ENCODE peak calls at places on chromosomes 2 and 18, in four cellular contexts. H, C, V and A are unnamed samples.

GRCh38 chr2:8681786-8682692 is at the start of gene ID2:
- DNase-seq in H (peak; percentile 100), C (peak; percentile 100), V (peak; percentile 100), A (peak; percentile 99)

GRCh38 chr2:107407974-107408373 is 418.7 kb upstream of the RGPD4 start:
- DNase-seq in H (no peak), C (no peak), V (no peak), A (no peak)

GRCh38 chr2:217125004-217125403 is 265.1 kb upstream of the TNP1 start:
- DNase-seq in H (no peak), C (no peak), V (no peak), A (no peak)

GRCh38 chr18:61972389-61973264 is 79.8 kb upstream of the RNF152 start:
- DNase-seq in H (no peak), C (no peak), V (no peak), A (no peak)

GRCh38 chr2:219476605-219477578 is 21.8 kb upstream of the GMPPA start:
- DNase-seq in H (no peak), C (no peak), V (no peak), A (no peak)

GRCh38 chr2:230814616-230815015 is 50.1 kb upstream of the ITM2C start:
- DNase-seq in H (no peak), C (no peak), V (no peak), A (no peak)

GRCh38 chr2:55364189-55365055 is 55.2 kb downstream of the CCDC88A start:
- DNase-seq in H (no peak), C (no peak), V (peak; percentile 74), A (no peak)

GRCh38 chr2:127072970-127073369 is 34.0 kb downstream of the BIN1 start:
- DNase-seq in H (no peak), C (no peak), V (no peak), A (no peak)

GRCh38 chr2:146576301-146576700 is 1268.5 kb upstream of the ACVR2A start:
- DNase-seq in H (no peak), C (no peak), V (no peak), A (no peak)

GRCh38 chr2:10810175-10811161 is 2.1 kb downstream of the PDIA6 start:
- DNase-seq in H (no peak), C (no peak), V (no peak), A (no peak)

GRCh38 chr2:231102772-231103171 is 22.1 kb downstream of the HTR2B start:
- DNase-seq in H (no peak), C (no peak), V (no peak), A (no peak)

GRCh38 chr2:233819884-233820765 is 34.2 kb downstream of the HJURP start:
- DNase-seq in H (no peak), C (peak; percentile 30), V (peak; percentile 16), A (peak; percentile 58)

GRCh38 chr2:240991378-240992263 is 6.8 kb upstream of the SNED1 start:
- DNase-seq in H (peak; percentile 79), C (peak; percentile 71), V (peak; percentile 96), A (peak; percentile 97)

GRCh38 chr2:225004531-225004930 is 37.7 kb downstream of the DOCK10 start:
- DNase-seq in H (no peak), C (no peak), V (no peak), A (no peak)

GRCh38 chr18:12038082-12038660 is 55.5 kb upstream of the ANKRD62 start:
- DNase-seq in H (peak; percentile 35), C (no peak), V (no peak), A (peak; percentile 71)

GRCh38 chr18:25099838-25100393 is 252.1 kb downstream of the ZNF521 start:
- DNase-seq in H (no peak), C (no peak), V (no peak), A (no peak)

GRCh38 chr2:238139841-238140439 is 1.5 kb downstream of the KLHL30 start:
- DNase-seq in H (no peak), C (no peak), V (no peak), A (no peak)

GRCh38 chr18:8471373-8471772 is 137.9 kb upstream of the RAB12 start:
- DNase-seq in H (no peak), C (no peak), V (no peak), A (no peak)

GRCh38 chr2:182920631-182921056 is 54.2 kb upstream of the FRZB start:
- DNase-seq in H (no peak), C (no peak), V (no peak), A (no peak)

GRCh38 chr2:191366199-191366598 is 121.0 kb downstream of the MYO1B start:
- DNase-seq in H (no peak), C (no peak), V (no peak), A (no peak)

GRCh38 chr2:217105733-217106649 is 246.1 kb upstream of the TNP1 start:
- DNase-seq in H (no peak), C (no peak), V (peak; percentile 27), A (peak; percentile 85)

GRCh38 chr2:195382186-195382585 is 274.8 kb upstream of the SLC39A10 start:
- DNase-seq in H (no peak), C (no peak), V (no peak), A (no peak)

GRCh38 chr2:27866237-27866636 is 23.9 kb downstream of the RBKS start:
- DNase-seq in H (no peak), C (no peak), V (no peak), A (no peak)

GRCh38 chr2:58698610-58699009 is 457.5 kb upstream of the FANCL start:
- DNase-seq in H (no peak), C (no peak), V (no peak), A (no peak)

GRCh38 chr2:216694201-216694825 is 1.0 kb downstream of the IGFBP5 start:
- DNase-seq in H (peak; percentile 67), C (no peak), V (peak; percentile 67), A (peak; percentile 85)

GRCh38 chr2:176826356-176826755 is 386.2 kb upstream of the HNRNPA3 start:
- DNase-seq in H (no peak), C (no peak), V (no peak), A (no peak)

GRCh38 chr2:221570321-221571107 is 1.6 kb downstream of the EPHA4 start:
- DNase-seq in H (peak; percentile 15), C (no peak), V (no peak), A (no peak)

GRCh38 chr18:78192044-78192443 is 787.6 kb upstream of the SALL3 start:
- DNase-seq in H (no peak), C (no peak), V (no peak), A (no peak)

GRCh38 chr2:235492850-235493344 is 946 bp upstream of the AGAP1 start:
- DNase-seq in H (peak; percentile 30), C (no peak), V (no peak), A (no peak)

DNA sequence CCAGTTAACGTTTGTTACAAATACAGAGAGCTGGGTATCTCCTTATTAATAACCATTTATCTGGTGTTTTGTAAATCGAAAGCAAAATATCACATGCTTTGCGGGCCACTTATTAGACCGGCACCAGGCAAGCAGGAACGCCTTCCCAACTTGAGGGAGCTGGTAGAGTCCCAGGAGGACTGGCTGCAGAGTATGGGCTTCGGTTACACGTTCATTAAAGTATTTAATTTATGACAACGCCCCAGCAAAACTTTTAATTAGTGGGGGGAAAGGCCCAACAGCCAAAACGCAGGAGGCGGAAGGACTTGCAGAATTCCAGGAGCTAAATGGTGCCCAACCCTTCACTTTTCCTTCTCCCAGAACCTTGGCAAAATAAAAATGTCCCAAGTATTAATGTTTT is 3.7 kb downstream of the SMAD7 start:
- DNase-seq in H (no peak), C (no peak), V (no peak), A (no peak)
- H3K4me3 ChIP-seq in H (peak overlapping the region; percentile 93), C (peak overlapping the region; percentile 96), V (peak overlapping the region; percentile 98), A (peak overlapping the region; percentile 90)

DNA sequence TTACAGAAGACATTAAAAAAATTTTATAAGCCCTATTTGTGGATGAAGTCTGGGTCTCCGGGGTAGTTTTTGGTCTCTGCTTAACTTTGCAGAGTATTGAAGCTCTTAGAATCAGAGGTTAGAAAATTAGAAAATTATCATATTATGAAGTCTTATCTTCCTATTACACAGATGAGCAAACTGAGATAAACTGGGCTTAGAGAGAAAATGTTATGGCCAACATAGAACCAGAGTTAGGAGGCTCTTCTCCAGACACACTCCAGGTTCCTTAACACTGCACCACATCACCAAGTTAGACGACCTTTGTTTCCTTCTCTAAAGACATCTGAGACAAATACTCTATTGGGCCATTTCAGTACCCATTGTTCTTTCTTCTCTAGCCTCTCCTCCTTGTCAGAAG is 36.7 kb upstream of the NEB start:
- DNase-seq in H (no peak), C (no peak), V (no peak), A (no peak)
- H3K4me3 ChIP-seq in H (no peak overlapping the region), C (no peak overlapping the region), V (no peak overlapping the region), A (no peak overlapping the region)

DNA sequence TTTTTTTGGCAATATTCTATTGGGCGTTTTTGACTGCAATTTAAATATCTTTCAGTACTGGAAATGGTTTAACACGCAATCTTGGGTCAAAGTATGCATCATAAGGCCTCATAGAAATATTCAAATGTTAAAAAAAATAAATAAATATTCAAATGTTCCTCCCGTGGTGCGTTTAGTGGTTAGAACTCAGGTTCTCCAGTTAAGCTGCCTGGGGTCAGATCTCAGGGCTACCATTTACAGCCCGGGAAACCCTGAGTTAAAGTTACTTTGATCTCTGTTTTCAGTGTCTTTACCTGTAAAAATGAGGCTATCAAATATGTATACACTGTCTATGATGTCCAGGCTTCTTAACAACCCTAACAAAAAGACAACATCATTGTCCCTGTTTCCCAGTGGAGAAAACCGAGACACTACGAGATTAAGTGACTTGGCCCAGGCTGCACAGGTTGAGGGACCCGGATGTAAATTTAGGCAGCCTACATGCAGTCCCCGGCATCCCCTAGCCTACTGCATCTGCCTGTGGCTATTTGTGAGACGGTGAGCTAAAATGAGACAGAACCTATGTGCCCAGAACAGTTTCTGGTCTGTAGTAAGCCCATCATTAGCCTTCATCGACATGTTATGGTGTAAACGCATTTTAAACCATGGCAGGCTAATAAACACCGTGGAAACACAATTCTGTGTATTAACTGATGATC is 1.7 kb downstream of the FHL2 start:
- DNase-seq in H (no peak), C (no peak), V (no peak), A (no peak)
- H3K4me3 ChIP-seq in H (peak overlapping the region; percentile 63), C (peak overlapping the region; percentile 70), V (peak overlapping the region; percentile 83), A (peak overlapping the region; percentile 91)

GRCh38 chr2:97834610-97835009 is 121.2 kb downstream of the ZAP70 start:
- DNase-seq in H (no peak), C (no peak), V (no peak), A (no peak)
- H3K4me3 ChIP-seq in H (no peak overlapping the region), C (no peak overlapping the region), V (no peak overlapping the region), A (no peak overlapping the region)

GRCh38 chr2:47193607-47194006 is 38.5 kb upstream of the STPG4 start:
- DNase-seq in H (no peak), C (no peak), V (no peak), A (no peak)

GRCh38 chr2:47196499-47196898 is 41.4 kb upstream of the STPG4 start:
- DNase-seq in H (no peak), C (no peak), V (no peak), A (no peak)

GRCh38 chr2:47190188-47190818 is 35.2 kb upstream of the STPG4 start:
- DNase-seq in H (no peak), C (no peak), V (no peak), A (no peak)

GRCh38 chr2:47195149-47195548 is 40.0 kb upstream of the STPG4 start:
- DNase-seq in H (no peak), C (no peak), V (no peak), A (no peak)

DNA sequence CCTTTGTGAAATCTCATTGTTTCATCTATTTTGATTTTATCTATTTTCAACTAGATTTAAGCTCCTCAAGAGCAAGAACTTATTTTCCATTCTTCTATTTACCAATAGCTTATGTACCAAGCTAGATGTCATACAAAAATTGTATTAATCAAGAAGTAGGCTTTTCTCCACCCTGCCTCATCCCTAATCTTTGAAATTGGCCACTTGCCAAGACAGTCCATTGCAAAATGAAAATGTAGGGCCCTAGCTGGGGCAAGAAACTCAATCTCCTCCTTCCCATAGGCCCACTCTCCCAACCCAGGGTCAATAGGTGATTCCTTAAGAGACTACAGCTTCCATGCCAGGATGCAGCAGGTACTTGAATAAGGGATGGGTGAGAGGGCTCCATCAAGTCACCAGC is 39.3 kb upstream of the STPG4 start:
- DNase-seq in H (no peak), C (no peak), V (no peak), A (no peak)
- H3K4me3 ChIP-seq in H (no peak overlapping the region), C (no peak overlapping the region), V (no peak overlapping the region), A (no peak overlapping the region)

GRCh38 chr2:120743657-120744056 is 8.0 kb downstream of the GLI2 start:
- DNase-seq in H (no peak), C (peak; percentile 14), V (no peak), A (peak; percentile 55)
- H3K4me3 ChIP-seq in H (no peak overlapping the region), C (no peak overlapping the region), V (no peak overlapping the region), A (no peak overlapping the region)